ENCODE peak calls at places on chromosome X, in nine cellular contexts. K is mesenchymal stem cell; U is brain microvascular endothelial cell; H is spleen; C is SJSA1; N is effector memory CD4-positive, alpha-beta T cell; E is cardiac muscle cell; M is A673; J is pancreas. X is an unnamed sample.

GRCh38 chrX:50913520-50913919 is 3.0 kb downstream of the BMP15 start:
- DNase-seq in C (no peak), K (no peak), H (no peak), E (peak; percentile 7), U (no peak), M (no peak), N (no peak), J (no peak), X (no peak)

GRCh38 chrX:73855546-73855945 is 292.5 kb downstream of the CHIC1 start:
- DNase-seq in K (peak; percentile 59), J (no peak), E (peak; percentile 77), H (no peak), M (peak; percentile 81), U (peak; percentile 79), C (peak; percentile 51), N (peak; percentile 34), X (no peak)

GRCh38 chrX:129932792-129933321 is 26.9 kb downstream of the UTP14A start:
- DNase-seq in H (peak; percentile 88), E (no peak), C (peak; percentile 44), U (no peak), N (no peak), K (peak; percentile 15), M (peak; percentile 17), J (peak; percentile 63), X (no peak)

GRCh38 chrX:48460031-48460430 is 10.0 kb downstream of the SLC38A5 start:
- DNase-seq in U (no peak), J (no peak), C (no peak), M (no peak), N (no peak), E (no peak), H (no peak), K (no peak), X (no peak)

GRCh38 chrX:15301924-15302323 is 13.5 kb downstream of the ASB11 start:
- DNase-seq in C (no peak), E (peak; percentile 36), N (no peak), K (peak; percentile 46), U (no peak), J (no peak), M (no peak), H (no peak), X (no peak)

GRCh38 chrX:136667446-136668168 is 19.6 kb downstream of the CD40LG start:
- DNase-seq in E (no peak), M (no peak), H (no peak), N (no peak), U (no peak), C (no peak), J (no peak), K (no peak), X (no peak)

GRCh38 chrX:2559124-2559523 is 58.3 kb upstream of the DHRSX start:
- DNase-seq in J (no peak), E (no peak), K (no peak), M (peak; percentile 51), U (no peak), N (no peak), C (no peak), H (no peak), X (peak; percentile 89)

GRCh38 chrX:139204903-139205667 is 325.5 kb upstream of the F9 start:
- DNase-seq in C (peak; percentile 63), K (no peak), E (no peak), J (peak; percentile 74), H (peak; percentile 80), M (peak; percentile 83), N (no peak), U (no peak), X (no peak)

GRCh38 chrX:7112071-7112470 is 35.4 kb upstream of the STS start:
- DNase-seq in H (no peak), U (no peak), N (no peak), C (no peak), K (no peak), E (no peak), M (no peak), J (no peak), X (no peak)

GRCh38 chrX:22095306-22095705 is 63.2 kb downstream of the PHEX start:
- DNase-seq in H (no peak), M (no peak), C (no peak), J (no peak), K (peak; percentile 28), U (no peak), N (no peak), E (peak; percentile 54), X (no peak)

GRCh38 chrX:100208076-100208475 is 202.0 kb downstream of the PCDH19 start:
- DNase-seq in C (no peak), M (no peak), J (no peak), N (no peak), H (no peak), K (no peak), E (no peak), U (no peak), X (no peak)

GRCh38 chrX:150229481-150229880 is 133.6 kb upstream of the MAMLD1 start:
- DNase-seq in M (no peak), U (no peak), C (no peak), J (no peak), H (peak; percentile 27), N (no peak), E (no peak), K (no peak), X (no peak)

GRCh38 chrX:77776648-77777047 is 9.4 kb downstream of the ATRX start:
- DNase-seq in H (no peak), U (no peak), J (no peak), M (no peak), E (no peak), K (no peak), N (no peak), C (no peak), X (no peak)

GRCh38 chrX:48468693-48469691 is 1.1 kb downstream of the SLC38A5 start:
- DNase-seq in E (no peak), U (no peak), J (no peak), N (peak; percentile 15), H (peak; percentile 69), K (no peak), C (no peak), M (peak; percentile 53), X (no peak)

GRCh38 chrX:120251471-120252011 is 929 bp downstream of the ZBTB33 start:
- DNase-seq in M (peak; percentile 19), C (no peak), N (no peak), E (peak; percentile 46), J (no peak), H (peak; percentile 80), K (peak; percentile 49), U (no peak), X (no peak)

GRCh38 chrX:386239-386767 is 404 bp downstream of the PPP2R3B start:
- DNase-seq in J (no peak), E (no peak), H (peak; percentile 91), C (no peak), U (no peak), N (no peak), K (no peak), M (no peak), X (no peak)

GRCh38 chrX:15856580-15856979 is 2.0 kb upstream of the AP1S2 start:
- DNase-seq in H (no peak), M (no peak), U (no peak), N (no peak), K (no peak), C (no peak), E (no peak), J (no peak), X (no peak)

GRCh38 chrX:134460861-134461218 is 875 bp downstream of the HPRT1 start:
- DNase-seq in C (no peak), N (no peak), H (no peak), M (peak; percentile 13), K (peak; percentile 12), U (no peak), J (no peak), E (peak; percentile 22), X (no peak)

GRCh38 chrX:3599787-3600465 is 113.5 kb downstream of the PRKX start:
- DNase-seq in N (no peak), U (no peak), K (no peak), H (no peak), M (peak; percentile 18), E (peak; percentile 20), J (no peak), C (no peak), X (no peak)

GRCh38 chrX:15744181-15744867 is 6.3 kb downstream of the CA5B start:
- DNase-seq in N (no peak), H (no peak), J (peak; percentile 69), M (no peak), E (peak; percentile 30), U (no peak), C (no peak), K (no peak), X (no peak)

GRCh38 chrX:45735571-45735970 is 534.9 kb upstream of the DIPK2B start:
- DNase-seq in H (no peak), E (no peak), N (no peak), J (no peak), U (no peak), C (no peak), K (no peak), M (no peak), X (no peak)

GRCh38 chrX:71199252-71199651 is 23.8 kb upstream of the GJB1 start:
- DNase-seq in K (no peak), C (no peak), M (no peak), E (no peak), N (no peak), H (no peak), U (no peak), J (no peak), X (no peak)
- H3K4me3 ChIP-seq in K (no peak overlapping the region), C (no peak overlapping the region), M (no peak overlapping the region), E (no peak overlapping the region), N (no peak overlapping the region), H (no peak overlapping the region), U (no peak overlapping the region), J (no peak overlapping the region), X (no peak overlapping the region)

GRCh38 chrX:17769701-17770269 is 32.5 kb downstream of the SCML1 start:
- DNase-seq in C (no peak), K (no peak), N (no peak), E (no peak), M (no peak), J (no peak), U (no peak), H (no peak), X (no peak)
- H3K27me3 ChIP-seq in C (no peaks in the 10 kb centered on the region), K (peaks cover 65% of the 10 kb centered on the region), N (no peaks in the 10 kb centered on the region), E (peaks cover 40% of the 10 kb centered on the region), M (peaks cover 23% of the 10 kb centered on the region), J (no peaks in the 10 kb centered on the region), U (no peaks in the 10 kb centered on the region), H (no peaks in the 10 kb centered on the region), X (no peaks in the 10 kb centered on the region)

GRCh38 chrX:96729053-96729452 is 44.4 kb downstream of the DIAPH2 start:
- DNase-seq in M (no peak), U (no peak), N (no peak), H (no peak), J (no peak), K (no peak), E (no peak), C (no peak), X (no peak)

GRCh38 chrX:96729868-96730643 is 45.4 kb downstream of the DIAPH2 start:
- DNase-seq in M (no peak), N (no peak), J (no peak), H (no peak), K (no peak), C (no peak), U (no peak), E (no peak), X (no peak)
- H3K36me3 ChIP-seq in M (no peaks in the 10 kb centered on the region), N (no peaks in the 10 kb centered on the region), J (no peaks in the 10 kb centered on the region), H (no peaks in the 10 kb centered on the region), K (no peaks in the 10 kb centered on the region), C (no peaks in the 10 kb centered on the region), U (no peaks in the 10 kb centered on the region), E (no peaks in the 10 kb centered on the region), X (no peaks in the 10 kb centered on the region)

DNA sequence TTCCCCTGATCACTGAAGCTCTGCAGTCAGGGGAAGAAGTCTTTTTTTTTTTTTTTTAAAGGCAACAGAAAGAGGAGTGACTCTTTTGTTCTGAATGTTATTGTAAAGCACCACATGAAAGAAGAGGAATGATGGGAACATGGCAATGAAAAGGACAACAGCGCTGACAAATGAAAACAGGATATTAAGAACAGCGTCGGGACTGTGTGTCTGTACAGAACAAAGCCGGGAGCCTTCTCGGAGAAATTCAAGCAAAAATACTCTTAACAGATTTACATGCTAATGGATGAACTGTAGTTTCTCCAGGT is 40.7 kb downstream of the MID1 start:
- DNase-seq in H (no peak), C (no peak), E (peak; percentile 43), K (peak; percentile 24), U (peak; percentile 39), J (no peak), M (no peak), N (no peak), X (no peak)
- H3K4me3 ChIP-seq in H (no peak overlapping the region), C (peak overlapping the region; percentile 13), E (no peak overlapping the region), K (peak overlapping the region; percentile 54), U (no peak overlapping the region), J (no peak overlapping the region), M (no peak overlapping the region), N (no peak overlapping the region), X (no peak overlapping the region)